ENCODE peak calls at places on chromosomes 6 and 20, in seven cellular contexts. M is omental fat pad; C is right lobe of liver; B is activated naive CD8-positive, alpha-beta T cell treated with anti-CD3 and anti-CD28 coated beads, Interleukin-2, amount 10 ng/mL, durations not matched to agents 7 days and 5 days; H is pancreas; T is natural killer cell; W is activated CD4-positive, alpha-beta T cell treated with anti-CD3 and anti-CD28 coated beads for 36 hours. G is an unnamed sample.

GRCh38 chr6:130150906-130151305 is 71.8 kb downstream of the SAMD3 start:
- ATAC-seq in W (no peak), M (no peak), B (no peak), H (no peak), T (no peak), C (no peak), G (no peak)

GRCh38 chr6:170093276-170093657 is 197.6 kb downstream of the DLL1 start:
- ATAC-seq in C (no peak), M (no peak), W (no peak), B (no peak), T (no peak), H (no peak), G (no peak)

GRCh38 chr6:44176935-44177509 is 18.4 kb downstream of the CAPN11 start:
- ATAC-seq in B (peak), W (no peak), M (no peak), C (no peak), T (peak), H (no peak), G (no peak)

GRCh38 chr6:3414704-3415453 is 42.0 kb downstream of the SLC22A23 start:
- ATAC-seq in C (no peak), M (no peak), T (no peak), B (peak), H (no peak), W (peak), G (no peak)

GRCh38 chr6:154632121-154632520 is 101.1 kb upstream of the SCAF8 start:
- ATAC-seq in H (no peak), C (no peak), W (no peak), T (no peak), B (no peak), M (no peak), G (no peak)

GRCh38 chr6:154593122-154593521 is 82.6 kb upstream of the CNKSR3 start:
- ATAC-seq in H (peak), W (no peak), M (peak), C (no peak), T (no peak), B (no peak), G (no peak)

GRCh38 chr6:18595774-18596528 is 208.8 kb downstream of the RNF144B start:
- ATAC-seq in M (peak), W (peak), B (peak), C (peak), H (peak), T (no peak), G (peak)

GRCh38 chr20:674936-675452 is 608 bp downstream of the SCRT2 start:
- ATAC-seq in M (no peak), C (no peak), W (no peak), T (no peak), B (no peak), H (no peak), G (peak)

GRCh38 chr20:32406701-32407100 is 48.6 kb downstream of the ASXL1 start:
- ATAC-seq in M (no peak), H (no peak), W (no peak), C (no peak), T (no peak), B (no peak), G (no peak)

G was measured in SK-N-SH treated with all-trans-retinoic acid at 6 μM for 48 hours.